ENCODE peak calls at places on chromosomes 12 and 14, in five cellular contexts. Q is CD4-positive, alpha-beta T cell; B is Caco-2; U is pancreas; T is coronary artery. N is an unnamed sample.

GRCh38 chr12:53222170-53223005 is 9.6 kb downstream of the RARG start:
- DNase-seq in B (no peak), U (no peak), Q (no peak), T (peak; percentile 67), N (no peak)

GRCh38 chr12:53070901-53071492 is 8.2 kb downstream of the SPRYD3 start:
- DNase-seq in Q (no peak), B (no peak), U (no peak), T (no peak), N (no peak)

GRCh38 chr12:28164644-28165313 is 25.5 kb upstream of the CCDC91 start:
- DNase-seq in T (no peak), Q (no peak), U (peak; percentile 11), B (peak; percentile 28), N (no peak)

GRCh38 chr14:22002860-22003284 is 329.3 kb upstream of the OR4E1 start:
- DNase-seq in Q (peak; percentile 63), T (no peak), U (no peak), B (peak; percentile 17), N (peak; percentile 41)

GRCh38 chr12:81081726-81082125 is 3.8 kb downstream of the ACSS3 start:
- DNase-seq in U (no peak), Q (no peak), T (no peak), B (no peak), N (no peak)

GRCh38 chr12:98594050-98594853 is 766 bp downstream of the SLC25A3 start:
- DNase-seq in B (peak; percentile 24), T (peak; percentile 80), U (peak; percentile 31), Q (no peak), N (peak; percentile 24)

GRCh38 chr12:89862511-89863331 is 154.1 kb upstream of the ATP2B1 start:
- DNase-seq in U (no peak), T (no peak), Q (peak; percentile 35), B (no peak), N (peak; percentile 6)

GRCh38 chr12:16437281-16437816 is 89.9 kb downstream of the MGST1 start:
- DNase-seq in B (no peak), T (no peak), Q (no peak), U (no peak), N (no peak)

GRCh38 chr12:131527736-131528135 is 183.2 kb upstream of the SFSWAP start:
- DNase-seq in U (no peak), B (no peak), T (peak; percentile 54), Q (no peak), N (no peak)

GRCh38 chr14:77141592-77142288 is at the start of gene ZDHHC22:
- DNase-seq in T (no peak), B (no peak), Q (no peak), U (no peak), N (peak; percentile 57)

GRCh38 chr12:115660211-115660805 is 617.2 kb downstream of the MED13L start:
- DNase-seq in B (no peak), Q (no peak), U (no peak), T (no peak), N (no peak)

GRCh38 chr14:100840286-100840685 is 14.4 kb downstream of the MEG3 start:
- DNase-seq in Q (no peak), U (no peak), T (no peak), B (no peak), N (no peak)

GRCh38 chr12:93883436-93884154 is 206.4 kb downstream of the CRADD start:
- DNase-seq in T (no peak), Q (no peak), B (no peak), U (no peak), N (no peak)

GRCh38 chr12:132465269-132466190 is 24.4 kb upstream of the FBRSL1 start:
- DNase-seq in B (no peak), Q (no peak), U (no peak), T (no peak), N (no peak)

GRCh38 chr14:24845851-24846250 is 204.1 kb downstream of the STXBP6 start:
- DNase-seq in Q (no peak), T (no peak), U (no peak), B (no peak), N (no peak)

DNA sequence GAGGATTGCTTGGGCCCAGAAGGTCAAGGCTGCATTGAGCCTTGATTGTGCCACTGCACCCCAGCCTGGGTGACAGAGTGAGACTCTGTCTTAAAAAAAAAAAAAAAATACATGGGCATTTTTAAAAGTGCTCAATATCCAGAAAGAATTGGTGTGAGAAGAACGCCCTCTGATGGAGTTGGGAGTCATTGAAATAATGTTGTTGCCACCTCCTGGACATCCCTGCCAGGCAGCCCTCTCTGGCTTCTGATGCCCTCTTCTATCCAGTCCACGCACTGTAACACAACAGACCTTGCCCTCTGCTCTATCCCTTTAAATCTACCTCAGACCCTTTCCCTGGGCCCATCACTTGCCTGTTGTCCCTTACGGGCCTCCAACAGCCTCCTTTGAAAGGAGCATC is 4.9 kb downstream of the PTGDR start:
- DNase-seq in U (no peak), Q (no peak), B (peak; percentile 23), T (no peak), N (peak; percentile 53)
- TF ChIP-seq CTCF in U (no peak), Q (no peak), B (no peak), T (no peak), N (no peak)

GRCh38 chr12:22416831-22417230 is 82.3 kb upstream of the ST8SIA1 start:
- DNase-seq in T (no peak), Q (no peak), B (no peak), U (no peak), N (no peak)
- TF ChIP-seq CTCF in T (no peak), Q (no peak), B (no peak), U (no peak), N (no peak)

DNA sequence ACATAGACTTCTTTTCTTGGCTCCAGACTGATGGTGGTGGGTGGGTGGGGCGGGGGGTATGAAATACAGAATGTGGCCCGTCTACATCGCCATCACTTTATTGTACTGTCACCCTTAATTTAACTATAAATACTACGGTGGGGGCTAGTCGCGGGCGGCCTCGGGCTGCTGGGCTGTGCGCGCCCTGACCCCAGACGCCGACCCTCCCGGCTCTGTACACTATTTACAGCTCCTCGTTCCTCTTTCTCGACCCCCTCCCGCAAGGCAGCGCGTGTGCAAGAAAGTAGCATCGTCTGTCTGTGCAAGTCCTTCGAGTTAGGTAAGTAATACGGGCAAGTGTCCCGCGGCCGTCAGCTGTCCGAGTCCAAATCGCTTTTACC is 1.8 kb downstream of the GSC start:
- DNase-seq in B (no peak), U (no peak), Q (no peak), T (no peak), N (no peak)
- TF ChIP-seq CTCF in B (no peak), U (no peak), Q (no peak), T (no peak), N (no peak)

GRCh38 chr14:30387856-30388255 is 171.1 kb upstream of the G2E3 start:
- DNase-seq in Q (no peak), T (no peak), U (peak; percentile 7), B (no peak), N (no peak)

GRCh38 chr14:30385925-30386324 is 173.0 kb upstream of the G2E3 start:
- DNase-seq in T (no peak), Q (no peak), B (no peak), U (no peak), N (no peak)

GRCh38 chr14:30395065-30395464 is 163.9 kb upstream of the G2E3 start:
- DNase-seq in T (no peak), Q (no peak), U (no peak), B (no peak), N (no peak)

GRCh38 chr14:30389134-30389900 is 169.6 kb upstream of the G2E3 start:
- DNase-seq in Q (no peak), T (no peak), B (no peak), U (peak; percentile 63), N (no peak)

DNA sequence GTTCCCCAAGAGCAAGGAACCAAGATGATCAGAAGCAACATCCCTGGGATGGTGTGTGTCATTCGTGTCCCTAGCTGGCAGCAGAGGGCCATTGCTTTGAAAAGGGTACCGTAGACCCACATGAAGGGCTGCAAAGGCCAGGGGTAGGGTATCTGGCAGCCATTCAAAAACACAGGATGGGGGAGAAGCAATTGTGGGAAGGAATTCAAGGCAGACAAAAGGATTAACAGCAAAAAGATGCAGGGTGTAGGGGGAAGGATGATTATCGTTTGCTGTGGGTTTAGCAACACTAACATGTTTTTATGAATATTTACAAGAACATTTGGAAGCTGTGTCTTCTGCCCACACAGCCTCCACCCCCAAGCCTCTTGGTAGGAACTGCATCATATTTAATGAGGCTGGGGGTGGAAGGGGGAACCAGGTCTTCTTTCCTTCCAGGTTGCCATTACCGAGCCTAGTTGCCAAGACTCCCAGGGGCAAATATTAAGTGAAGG is 169.0 kb upstream of the G2E3 start:
- DNase-seq in Q (no peak), T (no peak), B (no peak), U (no peak), N (no peak)
- TF ChIP-seq CTCF in Q (no peak), T (no peak), B (no peak), U (no peak), N (no peak)

DNA sequence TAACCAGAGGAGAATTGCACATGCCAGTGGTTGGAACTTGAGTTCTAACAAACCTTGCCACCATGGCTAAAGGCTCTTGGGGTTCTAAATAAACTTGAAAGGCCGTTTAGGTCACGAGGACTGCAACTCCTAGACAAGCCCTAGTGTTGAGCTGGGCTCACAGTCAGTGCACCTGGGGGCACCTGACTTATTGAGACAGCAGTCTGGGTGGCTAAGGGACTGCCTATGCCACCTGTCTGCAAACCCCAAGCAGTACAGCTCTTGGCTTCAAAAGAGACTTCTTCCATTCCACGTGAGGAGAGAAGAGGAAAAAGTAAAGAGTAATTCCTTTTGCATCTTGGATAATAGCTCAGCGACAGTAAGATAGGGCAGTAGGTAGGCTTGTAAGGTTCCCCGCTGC is 765.6 kb upstream of the FOXG1 start:
- DNase-seq in Q (no peak), U (no peak), B (no peak), T (no peak), N (no peak)
- TF ChIP-seq CTCF in Q (no peak), U (no peak), B (no peak), T (no peak), N (no peak)